ENCODE peak calls at places on chromosome 19, in four cellular contexts. C is SK-N-SH, P is GM12878, E is K562. O is an unnamed sample.
A peak's percentile ranks its signal among the peaks of the same experiment; 100 is the strongest.

GRCh38 chr19:41919948-41920712 is 8.1 kb downstream of the ERFL start:
- DNase-seq in P (no peak), E (no peak), C (no peak), O (no peak)

GRCh38 chr19:47848871-47849473 is 10.1 kb upstream of the TPRX2 start:
- DNase-seq in E (peak; percentile 74), C (peak; percentile 33), P (no peak), O (peak; percentile 15)

GRCh38 chr19:24055548-24055947 is 31.4 kb upstream of the ZNF254 start:
- DNase-seq in E (no peak), C (no peak), P (no peak), O (no peak)

GRCh38 chr19:39390460-39390758 is 497 bp downstream of the PAF1 start:
- DNase-seq in P (no peak), E (no peak), C (no peak), O (no peak)

GRCh38 chr19:19552811-19553210 is 14.7 kb downstream of the CILP2 start:
- DNase-seq in C (peak; percentile 83), P (no peak), E (peak; percentile 57), O (no peak)

GRCh38 chr19:46299004-46299509 is 2.2 kb downstream of the HIF3A start:
- DNase-seq in C (peak; percentile 99), P (no peak), E (peak; percentile 7), O (peak; percentile 54)

GRCh38 chr19:51440846-51441409 is 17.3 kb downstream of the SIGLEC8 start:
- DNase-seq in P (no peak), E (peak; percentile 84), C (no peak), O (no peak)

GRCh38 chr19:58568731-58569130 is 4.4 kb downstream of the MZF1 start:
- DNase-seq in C (no peak), P (no peak), E (no peak), O (no peak)

GRCh38 chr19:51040151-51040550 is 5.3 kb upstream of the KLK12 start:
- DNase-seq in C (no peak), E (no peak), P (no peak), O (no peak)

GRCh38 chr19:58166708-58167280 is 16.1 kb upstream of the ZNF274 start:
- DNase-seq in E (no peak), C (no peak), P (no peak), O (no peak)

GRCh38 chr19:4497770-4498389 is 20.4 kb downstream of the PLIN4 start:
- DNase-seq in C (no peak), E (no peak), P (no peak), O (no peak)

GRCh38 chr19:49210108-49210900 is 52.7 kb downstream of the TRPM4 start:
- DNase-seq in E (peak; percentile 91), C (peak; percentile 69), P (no peak), O (no peak)

GRCh38 chr19:5973867-5974635 is 3.9 kb downstream of the RANBP3 start:
- DNase-seq in C (no peak), P (no peak), E (no peak), O (no peak)

GRCh38 chr19:32351807-32352630 is 6.6 kb downstream of the ZNF507 start:
- DNase-seq in P (no peak), C (no peak), E (no peak), O (no peak)

GRCh38 chr19:934865-935422 is 9.1 kb downstream of the ARID3A start:
- DNase-seq in P (no peak), C (peak; percentile 85), E (no peak), O (peak; percentile 88)

GRCh38 chr19:4051175-4052101 is 15.3 kb downstream of the ZBTB7A start:
- DNase-seq in E (no peak), P (no peak), C (no peak), O (peak; percentile 44)

GRCh38 chr19:10104665-10105221 is 1.4 kb upstream of the PPAN start:
- DNase-seq in C (no peak), P (peak; percentile 100), E (peak; percentile 79), O (no peak)

GRCh38 chr19:41016488-41017071 is 25.5 kb downstream of the CYP2B6 start:
- DNase-seq in P (no peak), E (no peak), C (no peak), O (no peak)

GRCh38 chr19:54035215-54036178 is 28.2 kb downstream of the VSTM1 start:
- DNase-seq in E (no peak), C (no peak), P (no peak), O (no peak)

GRCh38 chr19:45448887-45449299 is 18.9 kb upstream of the FOSB start:
- DNase-seq in P (no peak), C (no peak), E (no peak), O (peak; percentile 60)

GRCh38 chr19:15894359-15894758 is 3.5 kb downstream of the CYP4F2 start:
- DNase-seq in E (no peak), P (no peak), C (no peak), O (no peak)

GRCh38 chr19:45492627-45493470 is 4.0 kb downstream of the RTN2 start:
- DNase-seq in P (no peak), E (peak; percentile 93), C (peak; percentile 28), O (peak; percentile 68)

GRCh38 chr19:43416951-43417623 is 2.4 kb downstream of the TEX101 start:
- DNase-seq in E (no peak), C (no peak), P (no peak), O (no peak)

GRCh38 chr19:51138549-51138979 is 3.5 kb upstream of the SIGLEC7 start:
- DNase-seq in P (no peak), C (no peak), E (no peak), O (no peak)

GRCh38 chr19:16381756-16382401 is 57.3 kb downstream of the KLF2 start:
- DNase-seq in C (no peak), P (no peak), E (no peak), O (no peak)

GRCh38 chr19:19849056-19849455 is 16.6 kb upstream of the ZNF253 start:
- DNase-seq in E (no peak), P (no peak), C (no peak), O (no peak)

GRCh38 chr19:4183967-4184717 is 1.7 kb downstream of the ANKRD24 start:
- DNase-seq in P (no peak), C (no peak), E (no peak), O (no peak)

GRCh38 chr19:42251572-42251990 is 3.3 kb downstream of the ERF start:
- DNase-seq in C (no peak), P (no peak), E (no peak), O (no peak)

GRCh38 chr19:35025969-35026368 is 4.3 kb upstream of the SCN1B start:
- DNase-seq in E (no peak), P (no peak), C (no peak), O (no peak)

GRCh38 chr19:1956143-1956537 is 15.2 kb downstream of the CSNK1G2 start:
- DNase-seq in C (no peak), E (no peak), P (no peak), O (no peak)

DNA sequence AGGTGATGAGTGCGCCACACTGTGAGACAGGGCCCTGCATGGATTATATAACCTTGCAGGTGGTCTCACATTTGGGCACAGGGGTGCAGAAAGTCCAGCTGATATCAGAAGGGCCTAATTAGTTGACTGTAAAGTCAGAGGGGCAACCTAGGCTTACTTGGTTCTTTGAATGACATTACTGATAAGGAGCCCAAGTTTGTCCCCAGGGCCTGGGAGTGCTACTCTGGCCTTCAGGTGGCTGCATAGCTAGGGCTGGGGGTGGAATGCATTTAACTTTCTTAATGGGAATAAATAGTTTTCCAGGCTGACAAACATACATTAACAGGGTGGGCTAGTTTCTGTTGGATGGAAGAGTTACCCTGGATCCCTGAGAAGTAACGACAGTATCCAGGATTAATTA is 3.3 kb downstream of the WDR87 start:
- DNase-seq in P (no peak), E (no peak), C (no peak), O (no peak)
- TF ChIP-seq SMC3 in P (no peak), E (no peak), C (no peak), O (no peak)

GRCh38 chr19:17489392-17490030 is 19.2 kb downstream of the SLC27A1 start:
- DNase-seq in E (no peak), P (no peak), C (peak; percentile 1), O (no peak)

GRCh38 chr19:17486545-17486944 is 16.2 kb downstream of the SLC27A1 start:
- DNase-seq in E (no peak), P (no peak), C (no peak), O (no peak)

GRCh38 chr19:17490411-17490810 is 20.1 kb downstream of the SLC27A1 start:
- DNase-seq in P (no peak), E (no peak), C (no peak), O (no peak)

GRCh38 chr19:17487240-17488121 is 17.2 kb downstream of the SLC27A1 start:
- DNase-seq in C (peak; percentile 55), P (no peak), E (no peak), O (no peak)

DNA sequence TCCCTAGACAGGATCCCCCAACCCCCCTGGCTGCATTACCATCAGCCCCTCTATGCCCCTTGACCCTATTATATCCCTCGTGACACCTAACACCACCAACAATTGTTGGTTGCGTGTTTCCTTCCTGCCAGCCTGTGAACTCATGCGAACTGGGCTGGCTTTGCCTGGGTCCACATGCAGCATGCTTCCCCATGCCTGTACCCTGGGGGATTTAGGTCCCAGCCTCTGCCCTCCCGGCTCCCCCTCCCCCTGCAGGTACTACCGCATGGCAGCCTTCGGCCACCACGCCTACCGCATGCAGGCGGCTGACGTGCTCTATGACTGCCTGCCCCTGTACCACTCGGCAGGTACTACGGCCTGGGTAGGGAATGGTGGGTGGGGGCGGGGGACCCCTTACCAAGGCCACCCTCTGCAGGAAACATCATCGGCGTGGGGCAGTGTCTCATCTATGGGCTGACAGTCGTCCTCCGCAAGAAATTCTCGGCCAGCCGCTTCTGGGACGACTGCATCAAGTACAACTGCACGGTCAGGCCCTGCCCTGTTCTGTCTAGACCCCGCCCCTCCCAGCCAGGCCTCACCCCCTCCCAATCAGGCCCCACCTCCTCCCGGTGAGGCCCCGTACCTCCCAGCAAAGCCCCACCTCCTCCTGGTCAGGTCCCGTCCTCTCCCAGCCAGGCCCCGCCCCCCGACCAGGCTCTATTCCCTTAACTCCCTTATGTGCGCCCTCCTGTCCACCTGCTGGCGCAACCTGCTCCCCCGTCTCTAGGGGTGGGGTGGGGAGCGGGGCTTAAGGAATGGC is 18.5 kb downstream of the SLC27A1 start:
- DNase-seq in E (peak; percentile 95), C (peak; percentile 79), P (no peak), O (peak; percentile 88)
- TF ChIP-seq NFIC in E (no peak), C (no peak), P (no peak), O (no peak)

DNA sequence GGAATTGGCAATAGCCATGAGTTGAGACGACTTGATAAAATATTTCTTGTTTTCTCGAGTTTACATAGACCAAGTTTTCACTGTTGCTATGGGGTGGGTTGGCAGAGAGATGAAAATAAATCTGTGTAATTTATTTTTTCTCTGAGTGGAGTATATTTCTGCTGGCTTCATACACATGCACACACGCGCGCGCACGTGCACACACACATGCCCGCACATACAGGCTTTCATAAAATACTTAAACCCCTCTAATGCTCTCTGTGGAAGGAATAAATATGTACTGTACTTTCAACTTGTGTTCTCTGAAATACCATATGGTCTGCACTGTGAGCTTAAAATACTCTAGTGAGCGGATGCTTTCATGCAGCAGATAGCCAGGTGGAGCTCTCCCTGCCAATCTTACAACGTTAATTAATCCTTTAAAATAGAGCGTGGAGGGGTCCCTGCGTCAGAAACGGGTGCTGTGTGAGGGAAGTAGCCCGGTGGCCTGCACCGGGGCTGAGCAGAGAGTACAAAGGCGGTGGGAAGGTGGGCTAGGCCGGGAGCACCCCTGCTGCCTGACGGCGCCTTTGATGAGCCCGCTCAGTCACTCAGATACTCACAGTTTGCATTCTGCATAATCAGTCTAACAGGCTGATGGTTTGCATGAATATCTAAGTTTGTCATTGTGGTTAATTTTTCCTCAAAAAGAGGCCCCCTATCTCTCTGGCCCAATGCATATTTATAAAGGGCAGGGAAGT is 44.1 kb downstream of the CCNE1 start:
- DNase-seq in C (no peak), P (no peak), E (no peak), O (no peak)
- TF ChIP-seq SMC3 in C (no peak), P (no peak), E (no peak), O (no peak)

GRCh38 chr19:17910776-17911360 is 21.9 kb upstream of the CCDC124 start:
- DNase-seq in E (no peak), C (no peak), P (no peak), O (no peak)

GRCh38 chr19:17920527-17920926 is 12.3 kb upstream of the CCDC124 start:
- DNase-seq in C (no peak), P (no peak), E (no peak), O (no peak)

GRCh38 chr19:17915940-17916593 is 16.7 kb upstream of the CCDC124 start:
- DNase-seq in P (no peak), C (no peak), E (no peak), O (no peak)
- TF ChIP-seq NFIC in P (no peak), C (no peak), E (no peak), O (no peak)

O was measured in HepG2.